ENCODE peak calls at places on chromosomes 2 and 18, in four cellular contexts. H, L, V and S are unnamed samples.

GRCh38 chr18:70322928-70323327 is 34.1 kb downstream of the SOCS6 start:
- DNase-seq in V (no peak), L (no peak), H (no peak), S (no peak)

GRCh38 chr2:222722327-222722946 is 51.0 kb downstream of the MOGAT1 start:
- DNase-seq in L (no peak), V (no peak), H (no peak), S (no peak)

GRCh38 chr18:49967914-49968313 is 154.6 kb upstream of the ACAA2 start:
- DNase-seq in H (no peak), L (no peak), V (no peak), S (no peak)

GRCh38 chr2:200306969-200307811 is 697 bp downstream of the SPATS2L start:
- DNase-seq in H (peak), V (peak), L (peak), S (peak)

GRCh38 chr2:205706769-205707375 is 24.6 kb downstream of the NRP2 start:
- DNase-seq in H (no peak), L (no peak), V (no peak), S (no peak)

GRCh38 chr2:45960057-45960863 is 308.8 kb downstream of the PRKCE start:
- DNase-seq in L (no peak), V (no peak), H (no peak), S (no peak)

GRCh38 chr2:15159751-15160177 is 401.4 kb downstream of the NBAS start:
- DNase-seq in H (no peak), V (no peak), L (no peak), S (no peak)

GRCh38 chr2:9336209-9336533 is 87.2 kb downstream of the ITGB1BP1 start:
- DNase-seq in V (no peak), H (no peak), L (no peak), S (no peak)

GRCh38 chr2:214774108-214774507 is 35.4 kb downstream of the BARD1 start:
- DNase-seq in V (no peak), L (no peak), H (no peak), S (no peak)

GRCh38 chr18:7090771-7091170 is 26.8 kb downstream of the LAMA1 start:
- DNase-seq in L (no peak), H (no peak), V (no peak), S (no peak)

GRCh38 chr2:177754476-177754873 is 318.1 kb downstream of the PDE11A start:
- DNase-seq in V (no peak), L (no peak), H (no peak), S (no peak)

GRCh38 chr2:133841905-133842304 is 273.6 kb upstream of the NCKAP5 start:
- DNase-seq in H (no peak), V (no peak), L (no peak), S (no peak)

GRCh38 chr2:26325851-26326250 is 20.1 kb upstream of the SELENOI start:
- DNase-seq in L (no peak), V (no peak), H (no peak), S (no peak)

GRCh38 chr18:37720706-37721105 is 155.1 kb upstream of the CELF4 start:
- DNase-seq in H (no peak), L (no peak), V (no peak), S (no peak)

GRCh38 chr2:221377061-221377460 is 195.0 kb downstream of the EPHA4 start:
- DNase-seq in L (no peak), H (no peak), V (no peak), S (no peak)

GRCh38 chr2:8725838-8726237 is 44.0 kb downstream of the ID2 start:
- DNase-seq in V (no peak), H (no peak), L (no peak), S (no peak)

GRCh38 chr2:176911-177310 is 86.9 kb downstream of the SH3YL1 start:
- DNase-seq in V (no peak), L (no peak), H (no peak), S (no peak)

GRCh38 chr2:202014328-202015034 is 19.2 kb upstream of the FZD7 start:
- DNase-seq in L (no peak), H (no peak), V (no peak), S (no peak)

GRCh38 chr2:70941701-70942100 is 6.0 kb downstream of the ATP6V1B1 start:
- DNase-seq in V (no peak), L (no peak), H (no peak), S (peak)

GRCh38 chr2:131039908-131040660 is 53.2 kb downstream of the FAM168B start:
- DNase-seq in V (peak), H (no peak), L (no peak), S (peak)

GRCh38 chr2:24101992-24102391 is 17.4 kb upstream of the TP53I3 start:
- DNase-seq in L (no peak), V (no peak), H (no peak), S (no peak)

GRCh38 chr2:70753978-70754377 is 14.0 kb downstream of the ADD2 start:
- DNase-seq in L (no peak), H (no peak), V (no peak), S (no peak)

GRCh38 chr18:2905802-2906521 is 59.2 kb downstream of the EMILIN2 start:
- DNase-seq in L (no peak), H (no peak), V (peak), S (peak)

GRCh38 chr18:79613186-79613931 is 66.2 kb upstream of the CTDP1 start:
- DNase-seq in H (no peak), L (peak), V (peak), S (peak)

GRCh38 chr18:77765468-77765867 is 515.8 kb downstream of the GALR1 start:
- DNase-seq in H (no peak), L (no peak), V (no peak), S (no peak)

GRCh38 chr2:156708051-156708450 is 271.9 kb downstream of the GPD2 start:
- DNase-seq in V (no peak), H (no peak), L (no peak), S (no peak)

GRCh38 chr2:28377984-28378678 is 14.5 kb upstream of the FOSL2 start:
- DNase-seq in H (no peak), L (no peak), V (no peak), S (no peak)

GRCh38 chr2:41698787-41699422 is 348.9 kb upstream of the PKDCC start:
- DNase-seq in H (no peak), V (peak), L (no peak), S (no peak)

GRCh38 chr2:194003911-194004310 is 1653.1 kb upstream of the SLC39A10 start:
- DNase-seq in L (no peak), V (no peak), H (no peak), S (no peak)

GRCh38 chr2:126663184-126663963 is 7.4 kb downstream of the GYPC start:
- DNase-seq in H (no peak), V (no peak), L (no peak), S (peak)

GRCh38 chr2:160869411-160869810 is 290.8 kb upstream of the TANK start:
- DNase-seq in L (no peak), H (no peak), V (no peak), S (no peak)

GRCh38 chr2:187500585-187501359 is 52.7 kb upstream of the CALCRL start:
- DNase-seq in L (no peak), H (no peak), V (no peak), S (no peak)

GRCh38 chr2:53969285-53970094 is 1.3 kb downstream of the PSME4 start:
- DNase-seq in L (no peak), V (no peak), H (no peak), S (no peak)

GRCh38 chr2:101949304-101949703 is 42.5 kb upstream of the IL1R2 start:
- DNase-seq in V (no peak), L (no peak), H (no peak), S (no peak)

GRCh38 chr2:27320958-27321543 is 1.8 kb downstream of the MPV17 start:
- DNase-seq in V (peak), H (no peak), L (no peak), S (no peak)

GRCh38 chr2:38174646-38175096 is 98.7 kb upstream of the CYP1B1 start:
- DNase-seq in H (no peak), L (no peak), V (no peak), S (no peak)